ENCODE peak calls at places on chromosome 3, in five cellular contexts. T, W, U, P and V are unnamed samples. For H3K4me1, the result is how much of the 10 kb centered on the place peaks cover.

GRCh38 chr3:35927441-35927840 is 288.1 kb downstream of the ARPP21 start:
- DNase-seq in T (no peak), W (no peak), U (no peak), P (no peak), V (no peak)

GRCh38 chr3:126170073-126170916 is 10.1 kb downstream of the ALDH1L1 start:
- DNase-seq in T (no peak), W (no peak), U (no peak), P (no peak), V (no peak)

GRCh38 chr3:160637081-160637480 is 39.9 kb upstream of the ARL14 start:
- DNase-seq in T (no peak), W (no peak), U (no peak), P (no peak), V (no peak)

GRCh38 chr3:187210555-187211327 is 13.5 kb downstream of the RTP1 start:
- DNase-seq in T (no peak), W (no peak), U (peak), P (no peak), V (no peak)

GRCh38 chr3:123092243-123092642 is 25.4 kb downstream of the PDIA5 start:
- DNase-seq in T (no peak), W (no peak), U (no peak), P (no peak), V (no peak)

GRCh38 chr3:119294889-119295769 is 946 bp downstream of the ARHGAP31 start:
- DNase-seq in T (peak), W (peak), U (peak), P (peak), V (no peak)

GRCh38 chr3:150733936-150734794 is 28.8 kb downstream of the SIAH2 start:
- DNase-seq in T (no peak), W (no peak), U (peak), P (no peak), V (no peak)

GRCh38 chr3:13815088-13815683 is 64.7 kb downstream of the WNT7A start:
- DNase-seq in T (no peak), W (no peak), U (no peak), P (no peak), V (no peak)

GRCh38 chr3:33636125-33636855 is 81.8 kb downstream of the CLASP2 start:
- DNase-seq in T (no peak), W (peak), U (peak), P (no peak), V (no peak)

GRCh38 chr3:156614642-156615511 is 59.5 kb upstream of the TIPARP start:
- DNase-seq in T (no peak), W (no peak), U (peak), P (no peak), V (no peak)

GRCh38 chr3:50430186-50430585 is 70.9 kb upstream of the TMEM115 start:
- DNase-seq in T (no peak), W (no peak), U (no peak), P (no peak), V (no peak)

GRCh38 chr3:14550651-14551611 is 10.8 kb upstream of the GRIP2 start:
- DNase-seq in T (no peak), W (no peak), U (peak), P (no peak), V (no peak)

GRCh38 chr3:124934577-124934976 is at the start of gene MUC13:
- DNase-seq in T (no peak), W (no peak), U (no peak), P (no peak), V (no peak)

GRCh38 chr3:63976166-63976861 is 47.0 kb downstream of the PSMD6 start:
- DNase-seq in T (no peak), W (no peak), U (peak), P (no peak), V (no peak)

GRCh38 chr3:144708437-144708836 is 736.8 kb downstream of the DIPK2A start:
- DNase-seq in T (no peak), W (no peak), U (no peak), P (no peak), V (no peak)

GRCh38 chr3:71173421-71173975 is 410.0 kb downstream of the FOXP1 start:
- DNase-seq in T (no peak), W (no peak), U (peak), P (no peak), V (no peak)

GRCh38 chr3:50609071-50609742 is 2.4 kb downstream of the CISH start:
- DNase-seq in T (no peak), W (no peak), U (no peak), P (no peak), V (no peak)

GRCh38 chr3:78912217-78912616 is 855.6 kb downstream of the ROBO1 start:
- DNase-seq in T (no peak), W (no peak), U (no peak), P (no peak), V (no peak)

GRCh38 chr3:31704651-31705179 is 172.0 kb downstream of the STT3B start:
- DNase-seq in T (no peak), W (peak), U (peak), P (no peak), V (peak)

GRCh38 chr3:63768415-63768814 is 50.7 kb upstream of the C3orf49 start:
- DNase-seq in T (no peak), W (no peak), U (no peak), P (no peak), V (no peak)

GRCh38 chr3:149003653-149004305 is 12.4 kb downstream of the GYG1 start:
- DNase-seq in T (no peak), W (no peak), U (no peak), P (no peak), V (no peak)

GRCh38 chr3:75188937-75189336 is 475.2 kb upstream of the FRG2C start:
- DNase-seq in T (no peak), W (no peak), U (no peak), P (no peak), V (no peak)

GRCh38 chr3:156661158-156661557 is 13.2 kb upstream of the TIPARP start:
- DNase-seq in T (no peak), W (no peak), U (no peak), P (no peak), V (no peak)

GRCh38 chr3:149934524-149934923 is 36.2 kb downstream of the PFN2 start:
- DNase-seq in T (no peak), W (no peak), U (peak), P (no peak), V (peak)

GRCh38 chr3:197376020-197376419 is 77.6 kb upstream of the DLG1 start:
- DNase-seq in T (no peak), W (no peak), U (no peak), P (no peak), V (no peak)

GRCh38 chr3:144324061-144324460 is 352.4 kb downstream of the DIPK2A start:
- DNase-seq in T (no peak), W (no peak), U (no peak), P (no peak), V (no peak)

GRCh38 chr3:25007974-25008658 is 419.9 kb upstream of the RARB start:
- DNase-seq in T (no peak), W (no peak), U (peak), P (no peak), V (no peak)

GRCh38 chr3:133742351-133743091 is 3.7 kb upstream of the TF start:
- DNase-seq in T (no peak), W (peak), U (peak), P (no peak), V (no peak)

GRCh38 chr3:114758828-114759709 is 388.0 kb downstream of the ZBTB20 start:
- DNase-seq in T (no peak), W (no peak), U (peak), P (no peak), V (no peak)

GRCh38 chr3:170909129-170909903 is 879 bp upstream of the EIF5A2 start:
- DNase-seq in T (no peak), W (peak), U (peak), P (no peak), V (no peak)

GRCh38 chr3:145244327-145244726 is 916.7 kb downstream of the PLOD2 start:
- DNase-seq in T (no peak), W (no peak), U (no peak), P (no peak), V (no peak)

GRCh38 chr3:46665763-46666470 is 27.6 kb downstream of the ALS2CL start:
- DNase-seq in T (no peak), W (no peak), U (no peak), P (no peak), V (no peak)

GRCh38 chr3:6733699-6734394 is 127.1 kb upstream of the GRM7 start:
- DNase-seq in T (no peak), W (no peak), U (no peak), P (no peak), V (no peak)

GRCh38 chr3:184259878-184260570 is 1.3 kb downstream of the CAMK2N2 start:
- DNase-seq in T (peak), W (peak), U (no peak), P (no peak), V (no peak)

GRCh38 chr3:168803536-168803935 is 707.8 kb upstream of the GOLIM4 start:
- DNase-seq in T (no peak), W (no peak), U (peak), P (no peak), V (no peak)

GRCh38 chr3:4979401-4980228 is at the start of gene BHLHE40:
- DNase-seq in T (no peak), W (no peak), U (no peak), P (no peak), V (no peak)

GRCh38 chr3:62749130-62749529 is 126.1 kb downstream of the CADPS start:
- DNase-seq in T (no peak), W (no peak), U (no peak), P (no peak), V (no peak)

GRCh38 chr3:39222462-39222861 is 30.1 kb upstream of the XIRP1 start:
- DNase-seq in T (no peak), W (no peak), U (no peak), P (no peak), V (no peak)

DNA sequence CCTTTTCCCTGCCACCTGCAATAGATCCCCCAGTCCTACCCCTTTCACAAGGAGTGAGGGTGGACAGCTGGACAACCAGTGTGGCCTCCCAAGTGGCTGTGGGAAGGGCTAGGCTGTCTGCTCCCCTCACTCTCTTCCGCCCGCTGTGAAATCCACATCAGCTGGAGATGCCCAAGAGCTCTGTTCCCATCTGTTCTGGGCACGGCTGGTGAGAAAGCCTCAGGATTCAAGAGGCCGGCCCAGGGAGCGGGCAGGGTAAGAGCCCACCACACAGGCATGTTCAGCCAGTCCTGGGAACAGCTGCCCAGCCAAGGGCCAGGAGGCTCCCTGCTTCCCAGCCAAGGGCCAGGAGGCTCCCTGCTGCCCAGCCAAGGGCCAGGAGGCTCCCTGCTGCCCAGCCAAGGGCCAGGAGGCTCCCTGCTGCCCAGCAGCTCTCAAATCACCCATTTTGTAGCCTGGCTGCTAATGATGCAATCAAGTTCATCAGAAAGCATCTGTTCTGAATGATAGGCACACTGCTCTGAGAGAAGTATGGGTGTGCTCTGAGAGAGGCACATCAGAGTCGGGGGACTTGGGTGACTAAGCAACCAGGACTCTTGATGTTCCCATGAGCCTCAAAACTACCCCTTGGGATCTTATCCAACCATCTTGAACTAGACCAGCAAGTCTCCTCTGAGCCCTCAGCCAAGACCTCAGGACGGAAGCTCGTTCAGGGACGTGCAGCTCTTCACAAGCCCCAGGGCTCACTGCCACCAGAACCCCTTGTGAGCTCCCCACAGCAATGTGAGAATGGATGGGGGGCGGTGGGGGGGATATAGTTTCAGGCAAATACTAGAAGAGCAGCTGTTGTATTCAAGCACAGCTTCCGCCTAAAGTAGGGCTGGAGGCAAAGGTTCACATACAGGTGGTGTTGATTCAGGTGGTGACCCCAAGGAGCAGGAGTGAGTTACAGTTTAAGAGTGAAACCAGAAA is 52.4 kb upstream of the HES1 start:
- DNase-seq in T (no peak), W (no peak), U (no peak), P (no peak), V (no peak)
- H3K4me1 ChIP-seq in T (under half), W (under half), U (under half), P (under half), V (under half)

GRCh38 chr3:12558706-12559105 is 1.8 kb downstream of the MKRN2 start:
- DNase-seq in T (no peak), W (no peak), U (no peak), P (no peak), V (no peak)
- H3K4me3 ChIP-seq in T (no peak), W (no peak), U (peak), P (no peak), V (no peak)

GRCh38 chr3:8482263-8482662 is 19.4 kb upstream of the LMCD1 start:
- DNase-seq in T (no peak), W (no peak), U (no peak), P (no peak), V (no peak)

GRCh38 chr3:8485141-8485840 is 16.3 kb upstream of the LMCD1 start:
- DNase-seq in T (no peak), W (no peak), U (no peak), P (no peak), V (no peak)

GRCh38 chr3:8481380-8481779 is 20.2 kb upstream of the LMCD1 start:
- DNase-seq in T (no peak), W (no peak), U (no peak), P (no peak), V (no peak)

GRCh38 chr3:8484409-8485140 is 17.0 kb upstream of the LMCD1 start:
- DNase-seq in T (no peak), W (no peak), U (no peak), P (no peak), V (no peak)

GRCh38 chr3:8482960-8483665 is 18.5 kb upstream of the LMCD1 start:
- DNase-seq in T (peak), W (no peak), U (peak), P (no peak), V (peak)
- TF ChIP-seq CTCF in T (no peak), W (no peak), U (no peak), P (no peak), V (no peak)

GRCh38 chr3:57797701-57798487 is 41.8 kb downstream of the SLMAP start:
- DNase-seq in T (no peak), W (no peak), U (no peak), P (no peak), V (no peak)
- H3K4me1 ChIP-seq in T (under half), W (half or more), U (under half), P (under half), V (under half)

DNA sequence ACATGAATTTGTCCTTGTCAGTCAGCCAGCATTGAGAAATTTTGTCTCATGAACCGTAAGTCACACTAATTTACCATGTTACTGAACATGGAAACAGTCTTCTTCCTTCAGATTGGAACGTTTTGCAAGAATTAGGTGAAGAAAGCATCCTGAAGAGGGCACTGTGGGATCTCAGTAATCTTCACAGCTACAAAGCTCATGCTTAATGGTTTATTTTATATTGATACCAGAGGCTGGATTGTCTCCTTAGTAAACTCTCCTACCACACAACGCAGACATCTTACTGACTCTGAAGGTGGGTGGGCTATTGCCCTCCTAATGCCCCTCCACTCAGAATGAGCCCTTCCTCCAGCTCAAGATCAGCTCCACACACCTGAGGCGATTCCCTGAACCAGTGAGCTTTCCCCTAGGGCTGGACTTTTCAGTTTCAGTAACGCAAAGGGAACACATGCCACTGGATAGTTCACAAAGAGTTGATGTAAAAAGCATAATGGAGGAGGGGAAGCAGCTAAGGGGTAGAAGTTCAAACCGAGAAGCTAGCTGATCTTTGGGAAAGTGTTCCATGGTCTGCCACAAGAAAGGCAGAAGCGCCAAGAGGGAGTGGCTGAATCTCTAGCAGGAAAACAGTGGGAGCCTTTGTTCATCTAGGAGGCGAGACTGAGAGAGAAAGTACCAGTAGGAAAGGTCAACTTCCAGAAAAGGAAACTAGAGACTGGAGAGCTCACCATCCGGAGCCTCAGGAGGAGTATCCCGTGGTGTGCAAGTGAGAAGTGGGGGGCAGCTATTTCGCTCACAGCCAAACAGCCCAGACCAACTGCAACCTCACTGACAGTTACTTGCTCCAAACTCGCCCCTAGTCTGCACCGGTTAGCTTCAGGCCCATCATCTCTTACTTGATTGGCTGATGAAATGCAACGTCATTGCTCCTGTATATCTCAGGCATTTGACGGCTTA is at the start of gene SLC9C1:
- DNase-seq in T (peak), W (peak), U (peak), P (no peak), V (no peak)
- H3K4me3 ChIP-seq in T (peak), W (peak), U (peak), P (peak), V (peak)